ENCODE peak calls at places on chromosomes 2 and 18, in eight cellular contexts. H is IMR-90, E is transverse colon, Y is gastrocnemius medialis, P is lower leg skin, X is K562, M is breast epithelium, N is endothelial cell of umbilical vein. L is an unnamed sample.

GRCh38 chr2:66901344-66901743 is 466.4 kb downstream of the MEIS1 start:
- DNase-seq in P (no peak), M (no peak), N (no peak), E (no peak), X (no peak), Y (no peak), H (no peak), L (no peak)

GRCh38 chr2:56754627-56755026 is 570.8 kb downstream of the CCDC85A start:
- DNase-seq in P (no peak), X (no peak), E (no peak), H (no peak), M (no peak), Y (no peak), N (no peak), L (no peak)

GRCh38 chr18:52715961-52716360 is 376.0 kb downstream of the DCC start:
- DNase-seq in M (no peak), X (no peak), Y (no peak), H (no peak), P (no peak), E (no peak), N (no peak), L (no peak)

GRCh38 chr2:6968319-6969100 is 51.3 kb downstream of the RNF144A start:
- DNase-seq in E (no peak), N (no peak), Y (no peak), H (no peak), X (no peak), M (no peak), P (no peak), L (no peak)

GRCh38 chr2:29031046-29031445 is 43.3 kb downstream of the PCARE start:
- DNase-seq in Y (no peak), X (no peak), M (no peak), E (no peak), H (no peak), N (no peak), P (no peak), L (no peak)

GRCh38 chr2:35365859-35366258 is 989.7 kb upstream of the CRIM1 start:
- DNase-seq in X (no peak), N (no peak), M (no peak), Y (no peak), E (no peak), H (no peak), P (no peak), L (no peak)

GRCh38 chr2:201536046-201536445 is 84.5 kb downstream of the STRADB start:
- DNase-seq in X (no peak), N (no peak), Y (no peak), M (no peak), E (no peak), P (no peak), H (no peak), L (no peak)

GRCh38 chr2:233688341-233688740 is 4.3 kb upstream of the UGT1A6 start:
- DNase-seq in Y (no peak), N (no peak), E (no peak), X (no peak), H (no peak), P (no peak), M (no peak), L (no peak)

GRCh38 chr2:9535177-9535576 is 20.5 kb downstream of the ADAM17 start:
- DNase-seq in E (no peak), N (no peak), Y (no peak), H (no peak), X (no peak), M (no peak), P (no peak), L (no peak)

GRCh38 chr2:21928292-21928691 is 804.5 kb downstream of the TDRD15 start:
- DNase-seq in H (peak), X (no peak), N (no peak), M (no peak), P (no peak), Y (no peak), E (no peak), L (no peak)

GRCh38 chr2:64345998-64346397 is 108.0 kb upstream of the LGALSL start:
- DNase-seq in H (no peak), Y (no peak), X (no peak), N (no peak), E (no peak), P (no peak), M (no peak), L (no peak)

GRCh38 chr2:226031078-226031937 is 631.8 kb downstream of the NYAP2 start:
- DNase-seq in X (no peak), M (peak), P (peak), Y (peak), E (peak), N (peak), H (peak), L (peak)

GRCh38 chr2:150591901-150592300 is 104.4 kb upstream of the RND3 start:
- DNase-seq in H (peak), X (no peak), Y (no peak), E (no peak), P (no peak), N (no peak), M (no peak), L (no peak)

GRCh38 chr2:172642301-172643020 is 86.6 kb downstream of the PDK1 start:
- DNase-seq in X (no peak), P (no peak), N (no peak), H (no peak), Y (no peak), E (no peak), M (no peak), L (no peak)

GRCh38 chr18:51038110-51038509 is 8.1 kb downstream of the SMAD4 start:
- DNase-seq in N (no peak), E (no peak), H (no peak), P (no peak), M (no peak), Y (no peak), X (no peak), L (no peak)

GRCh38 chr18:78849458-78849857 is 130.2 kb upstream of the SALL3 start:
- DNase-seq in N (no peak), X (no peak), E (no peak), Y (no peak), M (no peak), P (no peak), H (no peak), L (no peak)

GRCh38 chr2:74462786-74463105 is 2.4 kb downstream of the MOGS start:
- DNase-seq in N (no peak), X (no peak), E (no peak), Y (no peak), H (no peak), M (no peak), P (no peak), L (no peak)

GRCh38 chr18:12328179-12328823 is 20.3 kb downstream of the TUBB6 start:
- DNase-seq in E (no peak), P (no peak), H (no peak), Y (no peak), X (no peak), M (no peak), N (no peak), L (no peak)

GRCh38 chr2:106284255-106284654 is 90.2 kb upstream of the UXS1 start:
- DNase-seq in E (no peak), X (no peak), H (no peak), M (no peak), N (no peak), P (no peak), Y (no peak), L (no peak)

GRCh38 chr2:96536445-96537065 is at the start of gene ARID5A:
- DNase-seq in H (peak), M (peak), N (peak), X (peak), P (peak), E (peak), Y (peak), L (peak)
- TF ChIP-seq POLR2A in H (peak), M (peak), N (peak), X (peak), P (no peak), E (peak), Y (peak), L (peak)

GRCh38 chr18:48538531-48539405 is at the start of gene CTIF:
- DNase-seq in E (peak), Y (peak), M (peak), X (peak), H (peak), P (peak), N (peak), L (peak)
- TF ChIP-seq POLR2A in E (peak), Y (no peak), M (no peak), X (peak), H (peak), P (no peak), N (peak), L (peak)

DNA sequence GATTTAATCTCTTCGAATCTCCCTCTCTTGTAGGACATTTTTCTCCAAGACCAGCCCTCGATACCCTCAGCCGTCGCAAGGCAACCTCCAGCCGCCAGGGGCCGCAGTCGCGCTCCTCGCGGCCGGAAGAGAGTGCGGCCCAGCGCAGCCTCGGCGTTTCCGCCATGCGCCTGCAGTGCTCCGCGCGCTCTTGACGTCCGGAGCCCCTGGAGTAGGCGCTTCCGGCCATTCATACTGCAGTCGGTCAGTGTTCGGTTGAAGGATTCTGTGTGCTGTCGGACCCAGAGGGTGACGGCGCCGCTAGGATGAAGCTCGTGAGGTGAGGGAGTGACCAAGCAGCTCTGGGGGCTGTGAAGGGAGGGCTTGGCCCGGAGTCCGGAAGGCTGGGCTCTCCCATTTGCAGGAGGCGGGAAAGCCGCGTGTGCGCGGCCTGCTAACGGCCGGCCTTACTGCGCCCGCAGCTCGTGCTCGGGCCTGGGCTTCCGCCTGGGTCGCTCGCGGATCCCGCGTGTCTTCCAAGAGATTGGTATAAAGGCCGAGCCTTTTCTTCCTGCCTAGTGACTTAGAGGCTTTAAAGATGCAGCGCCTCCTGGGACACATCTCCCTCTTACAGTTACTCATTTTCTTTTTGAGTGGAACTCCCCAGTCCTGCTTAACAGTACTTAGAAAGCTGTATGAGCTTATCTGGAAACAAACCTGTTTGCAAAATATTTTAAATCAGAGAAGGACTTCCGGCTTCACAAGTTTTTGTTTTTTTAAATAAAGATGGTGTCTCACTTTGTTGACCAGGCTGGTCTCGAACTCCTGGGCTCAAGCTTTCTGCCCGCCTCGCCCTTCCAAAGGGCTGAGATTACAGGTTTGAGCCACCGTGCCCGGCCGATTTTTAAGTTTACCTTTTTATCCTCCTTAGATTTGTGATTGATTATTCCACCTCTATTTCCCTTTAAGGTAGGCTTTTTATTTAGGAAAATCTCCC is at the start of gene SNRPD1:
- DNase-seq in M (peak), Y (peak), N (peak), E (peak), H (peak), P (peak), X (peak), L (peak)
- TF ChIP-seq POLR2A in M (no peak), Y (peak), N (peak), E (peak), H (peak), P (no peak), X (peak), L (peak)

DNA sequence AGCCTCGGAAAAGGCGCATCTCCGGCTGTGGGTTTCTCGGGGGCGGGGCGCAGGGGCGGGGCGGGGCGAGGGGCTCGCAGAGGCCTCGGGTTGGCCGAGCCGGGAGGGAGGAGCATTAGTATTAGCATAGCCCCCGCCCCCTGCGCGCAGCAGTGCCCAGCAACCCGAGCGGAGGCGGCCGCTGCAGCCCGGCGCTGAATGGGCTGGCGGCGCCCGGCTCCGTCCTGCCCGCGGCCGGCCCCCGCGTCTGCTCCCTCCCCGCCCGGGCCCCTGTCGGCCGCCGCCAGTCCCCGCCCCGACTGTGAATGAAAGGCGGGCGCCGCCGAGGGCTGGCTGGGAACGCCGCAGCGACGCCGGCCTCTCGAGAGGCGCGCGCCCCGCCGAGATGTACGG is at the start of gene EFR3B:
- DNase-seq in H (peak), X (peak), N (peak), P (peak), M (peak), Y (peak), E (peak), L (peak)
- TF ChIP-seq POLR2A in H (peak), X (no peak), N (no peak), P (no peak), M (no peak), Y (peak), E (no peak), L (peak)

GRCh38 chr2:191018663-191019119 is 4.7 kb upstream of the STAT1 start:
- DNase-seq in P (no peak), Y (no peak), E (no peak), N (no peak), H (no peak), X (no peak), M (no peak), L (no peak)

GRCh38 chr2:191023235-191023679 is 9.3 kb upstream of the STAT1 start:
- DNase-seq in P (no peak), M (no peak), X (peak), N (peak), H (no peak), E (no peak), Y (no peak), L (no peak)

GRCh38 chr2:191020742-191021381 is 6.9 kb upstream of the STAT1 start:
- DNase-seq in E (peak), P (peak), M (no peak), N (no peak), X (peak), H (peak), Y (peak), L (peak)

GRCh38 chr2:191018048-191018447 is 4.1 kb upstream of the STAT1 start:
- DNase-seq in X (no peak), H (peak), E (no peak), P (no peak), Y (no peak), M (no peak), N (no peak), L (no peak)

GRCh38 chr2:191020221-191020741 is 6.3 kb upstream of the STAT1 start:
- DNase-seq in E (peak), P (peak), M (peak), N (peak), H (peak), X (peak), Y (peak), L (peak)
- TF ChIP-seq POLR2A in E (peak), P (no peak), M (peak), N (peak), H (peak), X (peak), Y (peak), L (peak)

GRCh38 chr18:9019135-9019534 is 83.4 kb upstream of the NDUFV2 start:
- DNase-seq in E (no peak), N (no peak), X (no peak), H (no peak), Y (no peak), P (no peak), M (no peak), L (no peak)

GRCh38 chr18:9017900-9018217 is 84.6 kb upstream of the NDUFV2 start:
- DNase-seq in E (no peak), N (peak), M (no peak), P (no peak), X (no peak), H (peak), Y (no peak), L (no peak)

GRCh38 chr18:9016819-9017169 is 85.7 kb upstream of the NDUFV2 start:
- DNase-seq in P (peak), X (no peak), M (no peak), E (no peak), H (peak), Y (no peak), N (no peak), L (no peak)

GRCh38 chr18:9015689-9016088 is 86.8 kb upstream of the NDUFV2 start:
- DNase-seq in Y (no peak), H (no peak), N (no peak), P (no peak), M (no peak), E (no peak), X (no peak), L (no peak)

DNA sequence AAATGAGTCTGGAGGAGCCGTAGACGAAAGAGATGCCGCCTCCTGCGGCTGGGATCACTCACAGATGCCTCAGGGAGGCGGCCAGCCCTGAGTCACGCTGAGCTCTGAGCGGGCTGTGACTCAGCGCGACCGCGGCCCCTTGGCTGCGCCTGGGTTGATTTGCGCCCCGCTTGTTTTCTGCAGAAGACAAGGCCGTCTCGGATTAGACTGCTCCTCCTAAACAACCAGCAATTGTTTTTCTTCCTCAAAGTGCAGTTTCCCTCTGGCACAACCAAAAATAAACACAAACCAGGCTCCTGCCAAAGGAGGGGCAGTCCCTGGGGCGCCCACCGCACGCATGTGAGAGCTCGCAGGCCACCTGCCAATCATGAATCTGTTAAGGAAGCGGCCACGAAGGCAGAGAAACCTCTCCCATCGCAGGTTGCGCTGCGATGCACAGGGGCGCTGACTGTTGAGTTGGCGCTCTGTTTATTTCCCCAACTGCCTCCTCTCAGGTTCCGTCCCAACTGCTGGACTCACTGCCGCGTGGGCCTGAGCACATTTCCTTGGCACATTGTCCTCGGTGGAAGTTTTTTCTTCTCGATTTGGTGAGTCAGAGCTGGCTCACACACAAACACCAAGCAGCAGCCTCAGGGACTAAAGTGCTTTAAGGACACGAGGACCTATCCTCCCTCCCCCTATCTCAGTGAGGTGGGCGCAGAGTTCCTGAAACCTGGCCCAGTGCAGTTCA is 85.2 kb upstream of the NDUFV2 start:
- DNase-seq in X (peak), M (peak), P (peak), Y (peak), E (peak), H (peak), N (peak), L (peak)
- TF ChIP-seq POLR2A in X (peak), M (no peak), P (no peak), Y (no peak), E (no peak), H (peak), N (peak), L (no peak)

DNA sequence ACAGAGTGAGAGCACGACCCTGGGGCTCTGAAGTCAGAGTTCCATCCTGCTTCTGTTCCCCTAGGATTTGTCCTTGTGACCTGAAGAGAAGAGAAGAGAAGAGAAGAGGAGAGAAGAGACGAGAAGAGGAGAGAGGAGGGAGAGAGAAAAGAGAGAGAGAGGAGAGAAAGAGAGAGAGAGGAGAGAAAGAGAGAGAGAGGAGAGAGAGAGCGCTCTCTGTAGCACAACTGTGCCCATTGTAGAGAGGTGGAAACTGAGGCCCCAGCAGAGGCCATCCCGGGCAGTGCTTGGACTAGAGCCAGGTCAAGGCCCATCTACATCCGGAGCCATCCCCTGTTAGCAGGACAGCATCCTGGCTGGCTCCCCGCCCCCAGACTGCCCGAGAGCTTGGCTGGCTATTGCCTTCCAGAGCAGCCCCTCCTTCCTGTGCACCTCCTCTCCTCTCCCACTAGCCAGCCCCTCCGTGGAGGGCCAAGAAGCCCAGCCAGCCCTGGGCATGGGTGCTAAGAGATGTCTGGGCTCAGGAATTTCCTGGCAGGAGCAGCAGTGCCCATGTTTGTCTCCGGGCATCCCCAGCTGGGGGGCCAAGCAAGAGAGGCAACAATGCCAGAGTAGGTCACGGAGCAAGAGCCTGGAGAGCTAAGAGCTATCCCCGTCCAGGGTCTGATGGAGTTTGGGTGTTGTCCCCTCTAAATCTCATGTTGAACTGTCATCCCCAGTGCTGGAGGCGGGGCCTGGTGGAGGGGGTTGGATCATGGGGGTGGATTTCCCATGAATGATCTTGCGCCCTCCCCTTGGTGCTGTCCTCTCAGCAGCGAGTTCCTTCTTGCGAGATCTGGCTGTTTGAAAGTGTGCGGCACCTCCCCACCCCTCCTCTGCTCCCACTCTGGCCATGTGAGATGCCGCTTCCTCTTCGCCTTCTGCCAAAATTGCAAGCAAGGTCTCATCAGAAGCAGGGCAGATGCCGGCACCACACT is 18.2 kb upstream of the GPR55 start:
- DNase-seq in M (peak), X (no peak), N (no peak), E (peak), H (no peak), P (peak), Y (no peak), L (no peak)
- TF ChIP-seq POLR2A in M (no peak), X (no peak), N (no peak), E (no peak), H (no peak), P (no peak), Y (no peak), L (no peak)

DNA sequence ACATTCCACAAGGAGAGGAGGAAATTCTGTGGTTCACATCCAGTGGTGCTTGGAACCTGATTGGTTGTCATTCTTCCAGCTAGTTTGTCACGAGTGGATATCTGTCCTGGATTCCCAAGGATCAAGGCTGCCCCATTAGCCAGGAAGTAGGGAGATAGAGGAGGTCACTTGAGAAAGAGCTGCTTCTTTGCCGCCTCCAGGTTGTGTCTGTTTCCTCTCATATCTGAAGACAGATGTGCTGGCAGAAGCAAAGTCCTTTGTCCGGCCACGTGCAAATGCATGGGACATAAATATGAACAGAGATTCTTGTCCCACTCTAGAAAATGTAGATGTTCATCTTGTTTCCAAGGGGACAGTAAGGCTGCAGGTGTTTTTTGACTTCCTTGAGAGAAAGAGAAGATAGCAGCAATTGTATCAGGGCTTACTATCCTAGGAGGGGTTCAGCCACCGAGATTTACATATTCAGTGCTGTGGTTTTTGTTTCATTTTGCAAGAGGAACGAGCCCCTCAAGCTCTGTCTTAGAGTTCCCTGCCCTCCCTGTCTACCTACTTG is 174.4 kb downstream of the RPIA start:
- DNase-seq in N (no peak), M (no peak), P (no peak), Y (no peak), X (no peak), E (no peak), H (no peak), L (no peak)
- TF ChIP-seq POLR2A in N (no peak), M (no peak), P (no peak), Y (no peak), X (no peak), E (no peak), H (no peak), L (no peak)

L was measured in uterus.